ENCODE peak calls at places on chromosomes 1 and 21, in nine cellular contexts. V, E, X, K, D, C, O, Y and M are unnamed samples.
A peak's percentile ranks its signal among the peaks of the same experiment; 100 is the strongest.

GRCh38 chr1:56409112-56409691 is 170.2 kb downstream of the PLPP3 start:
- DNase-seq in V (no peak), E (no peak), X (no peak), K (no peak), D (no peak), C (no peak), O (peak; percentile 23), Y (peak; percentile 88), M (no peak)

GRCh38 chr1:207885129-207886032 is 25.5 kb downstream of the CD34 start:
- DNase-seq in V (peak; percentile 66), E (peak; percentile 75), X (peak; percentile 76), K (peak; percentile 61), D (peak; percentile 87), C (peak; percentile 93), O (peak; percentile 59), Y (peak; percentile 93), M (peak; percentile 69)

GRCh38 chr1:62368989-62369388 is 49.8 kb upstream of the KANK4 start:
- DNase-seq in V (no peak), E (no peak), X (no peak), K (no peak), D (no peak), C (no peak), O (no peak), Y (no peak), M (no peak)

GRCh38 chr21:14877581-14878228 is 187.1 kb downstream of the NRIP1 start:
- DNase-seq in V (no peak), E (peak; percentile 53), X (no peak), K (no peak), D (no peak), C (no peak), O (no peak), Y (no peak), M (no peak)

GRCh38 chr1:172588296-172589291 is 55.6 kb downstream of the SUCO start:
- DNase-seq in V (no peak), E (peak; percentile 93), X (peak; percentile 59), K (peak; percentile 66), D (no peak), C (no peak), O (no peak), Y (no peak), M (no peak)

GRCh38 chr1:185207980-185208602 is 51.1 kb downstream of the SWT1 start:
- DNase-seq in V (no peak), E (no peak), X (no peak), K (no peak), D (no peak), C (no peak), O (no peak), Y (no peak), M (no peak)

GRCh38 chr1:228369608-228370438 is 36.8 kb downstream of the TRIM11 start:
- DNase-seq in V (no peak), E (no peak), X (no peak), K (no peak), D (peak; percentile 66), C (peak; percentile 71), O (no peak), Y (no peak), M (no peak)

GRCh38 chr21:20425856-20426255 is 572.4 kb upstream of the NCAM2 start:
- DNase-seq in V (no peak), E (no peak), X (no peak), K (no peak), D (no peak), C (no peak), O (no peak), Y (no peak), M (no peak)

GRCh38 chr1:1978108-1978507 is 25.5 kb downstream of the CFAP74 start:
- DNase-seq in V (no peak), E (no peak), X (no peak), K (no peak), D (no peak), C (no peak), O (no peak), Y (no peak), M (no peak)

GRCh38 chr1:19436716-19437476 is 48.4 kb downstream of the CAPZB start:
- DNase-seq in V (no peak), E (peak; percentile 78), X (no peak), K (no peak), D (peak; percentile 79), C (no peak), O (peak; percentile 42), Y (peak; percentile 88), M (no peak)

GRCh38 chr1:176051902-176052518 is 155.1 kb downstream of the COP1 start:
- DNase-seq in V (no peak), E (no peak), X (no peak), K (peak; percentile 29), D (no peak), C (no peak), O (no peak), Y (no peak), M (no peak)

GRCh38 chr21:41894922-41895557 is 15.9 kb upstream of the PRDM15 start:
- DNase-seq in V (no peak), E (peak; percentile 93), X (peak; percentile 56), K (peak; percentile 33), D (no peak), C (no peak), O (no peak), Y (no peak), M (no peak)

GRCh38 chr1:21605012-21605715 is 64.0 kb downstream of the RAP1GAP start:
- DNase-seq in V (no peak), E (no peak), X (no peak), K (no peak), D (no peak), C (no peak), O (no peak), Y (no peak), M (no peak)

GRCh38 chr1:100955322-100955721 is 59.4 kb downstream of the SLC30A7 start:
- DNase-seq in V (no peak), E (no peak), X (peak; percentile 66), K (peak; percentile 85), D (no peak), C (no peak), O (no peak), Y (no peak), M (no peak)

GRCh38 chr1:111507411-111508201 is 4.2 kb upstream of the ADORA3 start:
- DNase-seq in V (no peak), E (peak; percentile 12), X (peak; percentile 32), K (peak; percentile 64), D (peak; percentile 89), C (peak; percentile 90), O (peak; percentile 43), Y (peak; percentile 93), M (peak; percentile 33)

GRCh38 chr1:119139393-119139792 is 1.1 kb downstream of the WARS2 start:
- DNase-seq in V (peak; percentile 17), E (no peak), X (no peak), K (no peak), D (no peak), C (no peak), O (peak; percentile 18), Y (no peak), M (peak; percentile 18)

GRCh38 chr1:246549665-246550064 is 16.4 kb downstream of the TFB2M start:
- DNase-seq in V (no peak), E (no peak), X (no peak), K (no peak), D (no peak), C (no peak), O (no peak), Y (no peak), M (no peak)

GRCh38 chr1:36211841-36212240 is 12.4 kb upstream of the THRAP3 start:
- DNase-seq in V (no peak), E (no peak), X (no peak), K (no peak), D (no peak), C (no peak), O (no peak), Y (no peak), M (no peak)

GRCh38 chr1:197521118-197521739 is 253.2 kb downstream of the CRB1 start:
- DNase-seq in V (peak; percentile 35), E (peak; percentile 34), X (peak; percentile 8), K (peak; percentile 15), D (no peak), C (no peak), O (peak; percentile 46), Y (no peak), M (no peak)

GRCh38 chr21:25490742-25491141 is 116.5 kb downstream of the MRPL39 start:
- DNase-seq in V (no peak), E (no peak), X (no peak), K (no peak), D (no peak), C (no peak), O (no peak), Y (no peak), M (no peak)

GRCh38 chr1:19811206-19811851 is 3.8 kb downstream of the RNF186 start:
- DNase-seq in V (no peak), E (peak; percentile 11), X (no peak), K (no peak), D (no peak), C (no peak), O (no peak), Y (peak; percentile 78), M (peak; percentile 28)

GRCh38 chr1:81232505-81232904 is 568.2 kb upstream of the ADGRL2 start:
- DNase-seq in V (no peak), E (no peak), X (no peak), K (no peak), D (no peak), C (no peak), O (no peak), Y (no peak), M (no peak)

GRCh38 chr1:236472850-236473788 is 50.7 kb upstream of the LGALS8 start:
- DNase-seq in V (no peak), E (no peak), X (no peak), K (no peak), D (no peak), C (peak; percentile 54), O (peak; percentile 9), Y (no peak), M (no peak)

GRCh38 chr1:212415107-212415841 is 588 bp upstream of the PACC1 start:
- DNase-seq in V (no peak), E (no peak), X (no peak), K (no peak), D (no peak), C (no peak), O (no peak), Y (no peak), M (no peak)

GRCh38 chr21:44485254-44485793 is 30.0 kb downstream of the LRRC3 start:
- DNase-seq in V (no peak), E (no peak), X (no peak), K (no peak), D (no peak), C (no peak), O (no peak), Y (no peak), M (peak; percentile 11)

GRCh38 chr1:41023279-41023990 is 1.9 kb upstream of the SLFNL1 start:
- DNase-seq in V (no peak), E (no peak), X (no peak), K (no peak), D (no peak), C (no peak), O (peak; percentile 33), Y (no peak), M (no peak)

GRCh38 chr1:20709868-20710267 is 7.9 kb downstream of the KIF17 start:
- DNase-seq in V (no peak), E (no peak), X (no peak), K (no peak), D (no peak), C (no peak), O (no peak), Y (no peak), M (no peak)

GRCh38 chr1:27005648-27006496 is 6.8 kb downstream of the TENT5B start:
- DNase-seq in V (no peak), E (no peak), X (no peak), K (no peak), D (peak; percentile 45), C (no peak), O (no peak), Y (no peak), M (no peak)

GRCh38 chr1:3573499-3573898 is 37.8 kb downstream of the MEGF6 start:
- DNase-seq in V (no peak), E (no peak), X (no peak), K (no peak), D (no peak), C (no peak), O (no peak), Y (no peak), M (no peak)

GRCh38 chr1:93845554-93846150 is 33.4 kb downstream of the DNTTIP2 start:
- DNase-seq in V (no peak), E (peak; percentile 92), X (peak; percentile 86), K (peak; percentile 74), D (no peak), C (no peak), O (no peak), Y (peak; percentile 46), M (no peak)

GRCh38 chr1:184504012-184504694 is 117.3 kb downstream of the C1orf21 start:
- DNase-seq in V (peak; percentile 69), E (no peak), X (no peak), K (no peak), D (no peak), C (no peak), O (no peak), Y (no peak), M (no peak)